ENCODE peak calls at places on chromosomes 6 and 20, in six cellular contexts. P is CD8-positive, alpha-beta memory T cell; C is left ventricle myocardium inferior; Z is HAP-1; A is NT2/D1; V is CD8-positive, alpha-beta T cell. E is an unnamed sample.

GRCh38 chr6:110101885-110102284 is 77.6 kb downstream of the WASF1 start:
- DNase-seq in P (no peak), C (no peak), Z (no peak), A (no peak), V (no peak), E (no peak)

GRCh38 chr6:85977661-85978060 is 335.0 kb upstream of the SYNCRIP start:
- DNase-seq in P (no peak), C (no peak), Z (no peak), A (no peak), V (no peak), E (no peak)

GRCh38 chr6:7256785-7257184 is 56.2 kb downstream of the SSR1 start:
- DNase-seq in P (no peak), C (no peak), Z (no peak), A (no peak), V (no peak), E (no peak)

GRCh38 chr6:105844275-105844848 is 241.8 kb upstream of the PRDM1 start:
- DNase-seq in P (no peak), C (peak; percentile 64), Z (no peak), A (no peak), V (no peak), E (no peak)

GRCh38 chr6:154001494-154002285 is 37.4 kb upstream of the OPRM1 start:
- DNase-seq in P (no peak), C (no peak), Z (no peak), A (no peak), V (no peak), E (no peak)

GRCh38 chr6:127933852-127934840 is 33.3 kb upstream of the THEMIS start:
- DNase-seq in P (peak; percentile 68), C (no peak), Z (no peak), A (no peak), V (peak; percentile 36), E (peak; percentile 84)

GRCh38 chr20:47102629-47103028 is 208.0 kb downstream of the EYA2 start:
- DNase-seq in P (no peak), C (no peak), Z (no peak), A (peak; percentile 48), V (no peak), E (no peak)

GRCh38 chr6:125828476-125829039 is 37.8 kb downstream of the NCOA7 start:
- DNase-seq in P (no peak), C (no peak), Z (no peak), A (no peak), V (no peak), E (no peak)

GRCh38 chr20:25058051-25058796 is at the start of gene ACSS1:
- DNase-seq in P (peak; percentile 81), C (peak; percentile 82), Z (peak; percentile 65), A (no peak), V (peak; percentile 67), E (peak; percentile 93)

GRCh38 chr6:111925296-111925695 is 52.0 kb upstream of the FYN start:
- DNase-seq in P (no peak), C (no peak), Z (no peak), A (no peak), V (no peak), E (no peak)

GRCh38 chr6:128036808-128037570 is 136.1 kb upstream of the THEMIS start:
- DNase-seq in P (no peak), C (no peak), Z (no peak), A (no peak), V (no peak), E (no peak)

GRCh38 chr6:20647585-20647984 is 113.3 kb downstream of the CDKAL1 start:
- DNase-seq in P (no peak), C (no peak), Z (no peak), A (no peak), V (no peak), E (peak; percentile 27)

GRCh38 chr6:149961728-149962425 is 1.9 kb upstream of the ULBP1 start:
- DNase-seq in P (peak; percentile 26), C (no peak), Z (peak; percentile 50), A (no peak), V (no peak), E (no peak)

GRCh38 chr6:125393449-125393858 is 91.7 kb upstream of the HDDC2 start:
- DNase-seq in P (no peak), C (no peak), Z (no peak), A (no peak), V (no peak), E (no peak)

GRCh38 chr20:31569163-31570020 is 35.7 kb upstream of the ID1 start:
- DNase-seq in P (peak; percentile 54), C (peak; percentile 57), Z (peak; percentile 82), A (no peak), V (peak; percentile 51), E (peak; percentile 51)

GRCh38 chr20:10536531-10536930 is 101.4 kb downstream of the SLX4IP start:
- DNase-seq in P (no peak), C (no peak), Z (no peak), A (no peak), V (no peak), E (no peak)

GRCh38 chr6:8132130-8132529 is 29.8 kb upstream of the EEF1E1 start:
- DNase-seq in P (no peak), C (no peak), Z (no peak), A (no peak), V (no peak), E (no peak)

GRCh38 chr20:2118783-2119182 is 17.2 kb downstream of the STK35 start:
- DNase-seq in P (no peak), C (no peak), Z (no peak), A (no peak), V (no peak), E (no peak)

GRCh38 chr6:144786825-144787224 is 501.7 kb downstream of the UTRN start:
- DNase-seq in P (no peak), C (no peak), Z (no peak), A (no peak), V (no peak), E (no peak)

DNA sequence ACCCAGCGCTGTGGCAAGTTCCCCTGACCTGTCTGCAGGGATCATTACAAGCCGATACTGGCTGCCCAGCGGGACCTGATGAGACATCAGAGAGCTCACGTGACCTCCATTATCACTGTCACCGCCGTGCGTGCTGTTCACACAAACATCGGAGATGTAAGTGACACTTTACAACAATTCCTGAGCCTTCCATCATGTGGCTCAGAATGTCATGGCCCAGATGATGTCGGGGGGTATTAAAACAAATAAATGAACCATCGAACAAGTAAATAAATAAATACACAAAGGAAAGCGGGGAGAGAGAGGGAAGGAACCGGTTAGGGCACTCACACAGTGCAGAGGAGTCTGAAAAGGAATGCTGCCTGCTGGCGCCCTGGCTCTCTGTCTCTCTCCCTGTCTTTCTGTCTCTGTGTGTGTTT is 195.1 kb downstream of the BMP7 start:
- DNase-seq in P (no peak), C (no peak), Z (no peak), A (no peak), V (no peak), E (no peak)
- H3K27me3 ChIP-seq in P (peaks cover 3% of the 10 kb centered on the region), C (peaks cover 21% of the 10 kb centered on the region), Z (peaks cover 5% of the 10 kb centered on the region), A (peaks cover 6% of the 10 kb centered on the region), V (no peaks in the 10 kb centered on the region), E (no peaks in the 10 kb centered on the region)

GRCh38 chr20:50813801-50814200 is 18.9 kb downstream of the BCAS4 start:
- DNase-seq in P (no peak), C (no peak), Z (no peak), A (no peak), V (no peak), E (no peak)

GRCh38 chr20:50817776-50818172 is 22.9 kb downstream of the BCAS4 start:
- DNase-seq in P (no peak), C (no peak), Z (no peak), A (no peak), V (no peak), E (peak; percentile 55)

GRCh38 chr20:50813101-50813643 is 18.3 kb downstream of the BCAS4 start:
- DNase-seq in P (no peak), C (no peak), Z (no peak), A (no peak), V (no peak), E (no peak)

GRCh38 chr20:50815162-50815989 is 20.5 kb downstream of the BCAS4 start:
- DNase-seq in P (no peak), C (no peak), Z (no peak), A (no peak), V (no peak), E (no peak)

DNA sequence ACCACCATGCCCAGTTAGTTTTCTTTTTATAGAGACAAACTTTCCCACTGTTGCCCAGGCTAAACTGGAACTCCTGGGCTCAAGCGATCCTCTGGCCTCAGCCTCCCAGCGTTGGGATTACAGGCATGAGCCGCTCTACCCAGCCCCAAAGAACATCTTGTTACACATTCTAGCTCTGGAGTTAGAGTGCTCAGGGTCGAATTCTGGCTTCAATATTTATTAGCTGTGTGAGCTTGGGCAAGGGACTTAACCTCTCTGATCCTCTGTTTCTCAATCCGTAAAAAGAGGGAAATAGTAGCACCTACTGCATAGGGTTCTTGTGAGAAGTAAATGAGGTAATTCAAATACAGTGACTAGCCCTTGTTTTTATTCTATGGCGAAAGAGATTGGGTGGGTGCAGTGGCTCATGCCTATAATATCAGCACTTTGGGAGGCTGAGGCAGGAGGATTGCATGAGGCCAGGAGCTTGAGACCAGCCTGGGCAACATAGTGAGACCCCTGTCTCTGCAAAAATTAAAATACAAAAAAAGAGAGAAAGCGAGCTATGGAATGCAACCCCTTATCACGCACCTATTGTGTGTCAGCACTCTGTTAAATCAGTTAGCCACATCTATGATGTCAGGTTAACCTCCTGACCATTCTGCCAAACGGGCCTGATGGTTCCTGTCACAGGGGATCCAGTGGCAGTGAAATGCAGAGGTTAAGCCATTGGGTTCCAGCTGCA is 19.7 kb downstream of the BCAS4 start:
- DNase-seq in P (no peak), C (no peak), Z (no peak), A (no peak), V (no peak), E (no peak)
- H3K4me3 ChIP-seq in P (peak overlapping the region; percentile 10), C (no peak overlapping the region), Z (no peak overlapping the region), A (no peak overlapping the region), V (peak overlapping the region; percentile 25), E (no peak overlapping the region)

GRCh38 chr6:130578713-130579112 is 212.9 kb downstream of the TMEM200A start:
- DNase-seq in P (no peak), C (no peak), Z (no peak), A (no peak), V (no peak), E (no peak)
- H3K27me3 ChIP-seq in P (no peaks in the 10 kb centered on the region), C (peaks cover 6% of the 10 kb centered on the region), Z (no peaks in the 10 kb centered on the region), A (no peaks in the 10 kb centered on the region), V (no peaks in the 10 kb centered on the region), E (no peaks in the 10 kb centered on the region)

GRCh38 chr6:137811121-137811911 is 55.7 kb upstream of the TNFAIP3 start:
- DNase-seq in P (peak; percentile 75), C (peak; percentile 33), Z (peak; percentile 15), A (no peak), V (peak; percentile 64), E (peak; percentile 90)
- H3K4me3 ChIP-seq in P (peak overlapping the region; percentile 21), C (no peak overlapping the region), Z (no peak overlapping the region), A (no peak overlapping the region), V (peak overlapping the region; percentile 10), E (peak overlapping the region; percentile 61)

GRCh38 chr6:10401004-10401536 is 13.8 kb downstream of the TFAP2A start:
- DNase-seq in P (no peak), C (no peak), Z (no peak), A (no peak), V (no peak), E (no peak)

GRCh38 chr6:10404107-10404798 is 10.6 kb downstream of the TFAP2A start:
- DNase-seq in P (peak; percentile 81), C (peak; percentile 81), Z (peak; percentile 96), A (peak; percentile 89), V (peak; percentile 71), E (peak; percentile 90)

GRCh38 chr6:10401632-10402223 is 13.1 kb downstream of the TFAP2A start:
- DNase-seq in P (no peak), C (no peak), Z (no peak), A (no peak), V (no peak), E (no peak)

GRCh38 chr6:10403385-10404106 is 11.3 kb downstream of the TFAP2A start:
- DNase-seq in P (no peak), C (no peak), Z (no peak), A (no peak), V (no peak), E (no peak)

GRCh38 chr6:10402648-10403311 is 12.1 kb downstream of the TFAP2A start:
- DNase-seq in P (no peak), C (no peak), Z (no peak), A (no peak), V (no peak), E (no peak)
- H3K27me3 ChIP-seq in P (peaks cover 13% of the 10 kb centered on the region), C (peaks cover 100% of the 10 kb centered on the region), Z (no peaks in the 10 kb centered on the region), A (peaks cover 24% of the 10 kb centered on the region), V (peaks cover 11% of the 10 kb centered on the region), E (peaks cover 38% of the 10 kb centered on the region)

E was measured in CD4-positive, CD25-positive, alpha-beta regulatory T cell.